ENCODE peak calls at places on chromosomes 3 and 15, in six cellular contexts. K is left cardiac atrium; M is progenitor cell of endocrine pancreas; P is activated CD8-positive, alpha-beta memory T cell treated with anti-CD3 and anti-CD28 coated beads, Interleukin-2, amount 50 U/mL, for 48 hours; H is activated T-cell treated with anti-CD3 and anti-CD28 coated beads for 1 hour; G is caudate nucleus. X is an unnamed sample.

GRCh38 chr3:20154928-20155327 is 31.1 kb downstream of the SGO1 start:
- DNase-seq in P (no peak), M (no peak), G (no peak), K (no peak), H (no peak), X (no peak)

GRCh38 chr3:173529062-173529711 is 131.6 kb downstream of the NLGN1 start:
- DNase-seq in G (no peak), M (no peak), H (no peak), K (no peak), P (no peak), X (peak)

GRCh38 chr15:61080209-61081027 is 148.7 kb downstream of the RORA start:
- DNase-seq in K (no peak), P (no peak), H (no peak), M (no peak), G (no peak), X (no peak)

GRCh38 chr3:94936023-94936580 is 873.2 kb downstream of the NSUN3 start:
- DNase-seq in G (no peak), M (no peak), P (no peak), H (no peak), K (no peak), X (no peak)

GRCh38 chr15:32717290-32718081 is at the start of gene GREM1:
- DNase-seq in M (peak), K (no peak), H (no peak), P (no peak), G (no peak), X (peak)

GRCh38 chr3:120147072-120147871 is 53.0 kb upstream of the GSK3B start:
- DNase-seq in P (no peak), H (peak), M (no peak), G (no peak), K (no peak), X (no peak)

GRCh38 chr3:145550522-145550921 is 610.5 kb downstream of the PLOD2 start:
- DNase-seq in M (no peak), K (no peak), P (no peak), H (no peak), G (no peak), X (no peak)

GRCh38 chr15:39502048-39502447 is 78.8 kb upstream of the THBS1 start:
- DNase-seq in M (no peak), H (no peak), G (no peak), P (no peak), K (no peak), X (no peak)

GRCh38 chr3:106829206-106829605 is 548.0 kb upstream of the CCDC54 start:
- DNase-seq in P (no peak), H (no peak), G (no peak), M (no peak), K (no peak), X (no peak)

GRCh38 chr3:288383-288782 is 91.8 kb downstream of the CHL1 start:
- DNase-seq in H (no peak), K (no peak), P (no peak), M (no peak), G (no peak), X (no peak)

GRCh38 chr15:91473894-91474293 is 373.8 kb downstream of the SV2B start:
- DNase-seq in M (no peak), G (no peak), K (no peak), P (no peak), H (no peak), X (no peak)

GRCh38 chr3:12724794-12725193 is 34.3 kb downstream of the TMEM40 start:
- DNase-seq in P (no peak), M (no peak), G (no peak), K (no peak), H (no peak), X (no peak)

GRCh38 chr3:27678234-27678633 is 43.9 kb downstream of the EOMES start:
- DNase-seq in P (no peak), K (no peak), M (no peak), G (no peak), H (no peak), X (no peak)

GRCh38 chr3:11300970-11301369 is 28.8 kb downstream of the ATG7 start:
- DNase-seq in K (no peak), P (no peak), M (no peak), H (no peak), G (no peak), X (no peak)

GRCh38 chr15:63052961-63053698 is 10.6 kb downstream of the TPM1 start:
- DNase-seq in H (no peak), G (no peak), K (peak), M (no peak), P (no peak), X (no peak)

GRCh38 chr3:147945968-147946519 is 536.9 kb downstream of the ZIC1 start:
- DNase-seq in M (no peak), K (peak), P (no peak), H (no peak), G (no peak), X (peak)

X was measured in AG20443.